ENCODE peak calls at places on chromosomes 4 and X, in six cellular contexts. M is lower lobe of right lung, W is thoracic aorta, D is IMR-90, B is left lung, I is cardiac muscle cell. L is an unnamed sample.

GRCh38 chrX:154116514-154116913 is 19.0 kb upstream of the MECP2 start:
- DNase-seq in B (no peak), W (no peak), D (no peak), M (no peak), I (no peak), L (no peak)

GRCh38 chrX:130555757-130556156 is 154.0 kb downstream of the RBMX2 start:
- DNase-seq in M (no peak), I (no peak), D (no peak), W (no peak), B (no peak), L (no peak)

GRCh38 chrX:119990995-119991787 is 47.6 kb upstream of the NKAP start:
- DNase-seq in I (no peak), B (no peak), D (no peak), M (peak; percentile 47), W (no peak), L (no peak)

GRCh38 chr4:42339935-42340406 is 57.3 kb upstream of the SHISA3 start:
- DNase-seq in I (peak; percentile 16), M (no peak), B (no peak), W (no peak), D (peak; percentile 53), L (peak; percentile 66)

GRCh38 chr4:11773798-11774197 is 345.1 kb upstream of the HS3ST1 start:
- DNase-seq in I (no peak), D (no peak), B (no peak), W (no peak), M (no peak), L (no peak)

GRCh38 chr4:15714141-15714540 is 11.3 kb downstream of the BST1 start:
- DNase-seq in B (no peak), W (no peak), D (no peak), I (no peak), M (no peak), L (no peak)

GRCh38 chr4:169723207-169723606 is 34.5 kb downstream of the HPF1 start:
- DNase-seq in B (no peak), W (no peak), M (no peak), D (no peak), I (peak; percentile 7), L (no peak)

GRCh38 chrX:12702509-12703091 is 88.6 kb upstream of the PRPS2 start:
- DNase-seq in M (no peak), B (no peak), W (no peak), D (no peak), I (peak; percentile 22), L (no peak)

GRCh38 chr4:21769404-21770147 is 179.0 kb downstream of the KCNIP4 start:
- DNase-seq in W (no peak), I (no peak), M (no peak), D (peak; percentile 47), B (no peak), L (no peak)

GRCh38 chr4:80156410-80156809 is 40.9 kb upstream of the PRDM8 start:
- DNase-seq in D (peak; percentile 54), M (no peak), W (no peak), B (no peak), I (no peak), L (no peak)

GRCh38 chr4:55008166-55009056 is 117.0 kb downstream of the KDR start:
- DNase-seq in D (no peak), M (no peak), I (peak; percentile 10), W (no peak), B (no peak), L (no peak)

GRCh38 chr4:94621491-94622080 is 136.2 kb upstream of the BMPR1B start:
- DNase-seq in B (no peak), I (peak; percentile 53), M (no peak), D (peak; percentile 61), W (no peak), L (no peak)

GRCh38 chr4:16794816-16795445 is 103.5 kb downstream of the LDB2 start:
- DNase-seq in D (peak; percentile 60), B (no peak), M (no peak), I (peak; percentile 69), W (no peak), L (peak; percentile 64)

GRCh38 chr4:141654098-141654497 is 17.7 kb downstream of the IL15 start:
- DNase-seq in B (peak; percentile 36), I (peak; percentile 30), M (peak; percentile 43), D (peak; percentile 47), W (peak; percentile 5), L (peak; percentile 69)

GRCh38 chrX:141220342-141221008 is 21.8 kb downstream of the SPANXC start:
- DNase-seq in I (no peak), B (no peak), M (no peak), D (peak; percentile 74), W (no peak), L (no peak)

DNA sequence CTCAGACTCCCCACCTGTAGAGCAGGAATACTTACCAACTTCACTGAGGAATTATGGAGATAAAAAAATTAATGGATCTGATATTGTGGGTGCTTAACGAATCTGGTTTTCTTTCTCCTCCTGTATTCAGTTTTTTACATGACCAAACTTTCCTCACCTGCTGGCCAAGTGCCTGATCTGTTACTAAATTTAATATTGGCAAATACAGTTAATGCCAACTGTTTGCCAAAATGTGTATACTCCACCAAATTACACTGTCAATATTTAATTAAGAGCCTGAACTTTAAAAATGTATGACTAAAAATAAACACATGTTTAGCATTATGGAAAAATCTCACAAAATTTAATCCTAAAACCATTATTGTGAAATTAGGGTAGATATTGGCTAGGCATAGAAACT is 3.3 kb downstream of the PGRMC2 start:
- DNase-seq in M (no peak), I (no peak), B (no peak), W (no peak), D (no peak), L (no peak)
- H3K4me1 ChIP-seq in M (peaks cover 26% of the 10 kb centered on the region), I (peaks cover 8% of the 10 kb centered on the region), B (peaks cover 15% of the 10 kb centered on the region), W (peaks cover 38% of the 10 kb centered on the region), D (peaks cover 6% of the 10 kb centered on the region), L (peaks cover 11% of the 10 kb centered on the region)

GRCh38 chr4:453267-453666 is 45.7 kb downstream of the ZNF721 start:
- DNase-seq in M (no peak), D (no peak), B (no peak), I (no peak), W (no peak), L (no peak)
- H3K9me3 ChIP-seq in M (peaks cover 100% of the 10 kb centered on the region), D (peaks cover 68% of the 10 kb centered on the region), B (peaks cover 30% of the 10 kb centered on the region), I (peaks cover 11% of the 10 kb centered on the region), W (peaks cover 97% of the 10 kb centered on the region), L (peaks cover 100% of the 10 kb centered on the region)

GRCh38 chrX:45191383-45191782 is 9.3 kb downstream of the DIPK2B start:
- DNase-seq in D (no peak), I (no peak), M (no peak), W (no peak), B (no peak), L (no peak)

GRCh38 chrX:45191820-45192409 is 8.8 kb downstream of the DIPK2B start:
- DNase-seq in B (no peak), I (no peak), D (no peak), M (no peak), W (no peak), L (no peak)

GRCh38 chrX:45186643-45187026 is 14.0 kb downstream of the DIPK2B start:
- DNase-seq in M (no peak), D (no peak), I (no peak), W (no peak), B (no peak), L (no peak)

GRCh38 chrX:45184211-45184610 is 16.5 kb downstream of the DIPK2B start:
- DNase-seq in I (no peak), M (no peak), W (no peak), B (no peak), D (no peak), L (no peak)

DNA sequence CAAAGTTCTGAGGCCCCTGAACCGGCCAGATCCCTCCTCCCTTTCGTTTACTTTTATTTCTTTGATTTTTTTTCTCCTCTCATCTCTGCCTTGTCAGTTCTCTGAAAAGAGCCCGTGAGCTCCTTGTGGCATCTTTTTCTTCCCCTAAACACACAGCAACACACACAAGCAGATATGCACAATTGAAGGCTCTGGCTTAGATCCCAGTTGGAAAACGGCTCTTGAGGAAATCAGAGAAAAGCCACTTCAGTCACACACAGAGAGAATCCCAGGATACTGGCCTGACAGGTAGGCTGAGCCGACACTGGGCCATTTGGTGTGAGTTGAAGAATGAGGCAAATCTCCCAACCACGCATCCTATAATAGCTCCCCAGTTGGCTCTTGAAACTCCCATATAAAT is 12.9 kb downstream of the DIPK2B start:
- DNase-seq in B (no peak), I (no peak), M (no peak), D (no peak), W (no peak), L (no peak)
- H3K4me3 ChIP-seq in B (peak overlapping the region; percentile 26), I (no peak overlapping the region), M (peak overlapping the region; percentile 46), D (peak overlapping the region; percentile 80), W (peak overlapping the region; percentile 69), L (peak overlapping the region; percentile 68)

DNA sequence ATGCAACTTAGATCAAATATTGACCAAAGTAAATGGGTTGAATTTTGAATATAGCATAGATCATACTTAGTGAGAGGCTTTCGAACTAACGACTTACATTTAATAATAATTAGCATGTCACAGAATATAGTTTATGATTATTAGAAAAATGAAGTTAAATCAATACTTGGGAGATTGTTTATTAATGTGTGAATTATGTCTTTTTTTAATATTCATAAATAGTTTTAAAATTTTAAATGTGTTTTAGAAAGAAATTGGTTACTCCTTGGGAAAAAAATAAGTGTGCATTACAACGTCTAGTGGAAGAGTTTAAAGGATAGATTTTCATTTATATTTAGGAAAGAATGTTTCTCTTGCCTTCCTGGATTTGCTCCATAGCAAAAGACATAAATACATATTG is 7.3 kb downstream of the FGA start:
- DNase-seq in D (no peak), B (no peak), W (no peak), I (no peak), M (no peak), L (no peak)
- H3K4me1 ChIP-seq in D (no peaks in the 10 kb centered on the region), B (no peaks in the 10 kb centered on the region), W (no peaks in the 10 kb centered on the region), I (no peaks in the 10 kb centered on the region), M (no peaks in the 10 kb centered on the region), L (no peaks in the 10 kb centered on the region)

GRCh38 chrX:75226280-75226679 is 47.6 kb upstream of the UPRT start:
- DNase-seq in M (no peak), B (no peak), D (no peak), W (no peak), I (no peak), L (no peak)
- H3K9me3 ChIP-seq in M (no peaks in the 10 kb centered on the region), B (no peaks in the 10 kb centered on the region), D (no peaks in the 10 kb centered on the region), W (no peaks in the 10 kb centered on the region), I (no peaks in the 10 kb centered on the region), L (no peaks in the 10 kb centered on the region)

GRCh38 chr4:3766207-3766790 is at the start of gene ADRA2C:
- DNase-seq in D (no peak), M (no peak), I (peak; percentile 77), B (no peak), W (no peak), L (no peak)

GRCh38 chr4:3766791-3767561 is 791 bp downstream of the ADRA2C start:
- DNase-seq in D (no peak), B (no peak), W (no peak), I (peak; percentile 29), M (no peak), L (peak; percentile 80)

GRCh38 chr4:3767569-3768288 is 1.5 kb downstream of the ADRA2C start:
- DNase-seq in M (no peak), I (peak; percentile 63), W (no peak), D (no peak), B (no peak), L (no peak)

GRCh38 chr4:3762753-3763511 is 3.3 kb upstream of the ADRA2C start:
- DNase-seq in M (no peak), W (no peak), B (no peak), I (no peak), D (no peak), L (no peak)

GRCh38 chr4:3765271-3766206 is 646 bp upstream of the ADRA2C start:
- DNase-seq in I (peak; percentile 84), W (peak; percentile 62), M (no peak), D (peak; percentile 42), B (no peak), L (no peak)
- H3K4me3 ChIP-seq in I (peak overlapping the region; percentile 15), W (peak overlapping the region; percentile 77), M (peak overlapping the region; percentile 37), D (peak overlapping the region; percentile 18), B (no peak overlapping the region), L (peak overlapping the region; percentile 78)

GRCh38 chr4:98659741-98660507 is 1.5 kb upstream of the TSPAN5 start:
- DNase-seq in D (peak; percentile 58), W (no peak), B (no peak), M (no peak), I (no peak), L (no peak)
- H3K4me1 ChIP-seq in D (peaks cover 19% of the 10 kb centered on the region), W (peaks cover 11% of the 10 kb centered on the region), B (peaks cover 16% of the 10 kb centered on the region), M (peaks cover 24% of the 10 kb centered on the region), I (peaks cover 20% of the 10 kb centered on the region), L (no peaks in the 10 kb centered on the region)